ENCODE peak calls at places on chromosomes 6 and 20, in ten cellular contexts. One of them, this sample, is unnamed.
A peak's percentile ranks its signal among the peaks of the same experiment; 100 is the strongest.

GRCh38 chr6:37550436-37550835 is 50.7 kb upstream of the CCDC167 start:
- DNase-seq in sigmoid colon: no peak
- DNase-seq in adrenal gland: no peak
- DNase-seq in A549: no peak
- DNase-seq in ovary: no peak
- DNase-seq in right lobe of liver: no peak
- DNase-seq in suprapubic skin: no peak
- DNase-seq in breast epithelium: no peak
- DNase-seq in heart left ventricle: no peak
- DNase-seq in tibial nerve: no peak
- DNase-seq in this sample: no peak

GRCh38 chr6:39815356-39815755 is 23.2 kb downstream of the DAAM2 start:
- DNase-seq in sigmoid colon: no peak
- DNase-seq in adrenal gland: no peak
- DNase-seq in A549: no peak
- DNase-seq in ovary: no peak
- DNase-seq in right lobe of liver: no peak
- DNase-seq in suprapubic skin: no peak
- DNase-seq in breast epithelium: no peak
- DNase-seq in heart left ventricle: no peak
- DNase-seq in tibial nerve: no peak
- DNase-seq in this sample: no peak

GRCh38 chr6:125002090-125002741 is 40.0 kb downstream of the RNF217 start:
- DNase-seq in sigmoid colon: no peak
- DNase-seq in adrenal gland: no peak
- DNase-seq in A549: no peak
- DNase-seq in ovary: no peak
- DNase-seq in right lobe of liver: no peak
- DNase-seq in suprapubic skin: no peak
- DNase-seq in breast epithelium: no peak
- DNase-seq in heart left ventricle: no peak
- DNase-seq in tibial nerve: no peak
- DNase-seq in this sample: no peak

GRCh38 chr6:131761762-131762067 is 46.1 kb upstream of the ENPP1 start:
- DNase-seq in sigmoid colon: no peak
- DNase-seq in adrenal gland: no peak
- DNase-seq in A549: no peak
- DNase-seq in ovary: no peak
- DNase-seq in right lobe of liver: no peak
- DNase-seq in suprapubic skin: no peak
- DNase-seq in breast epithelium: no peak
- DNase-seq in heart left ventricle: no peak
- DNase-seq in tibial nerve: no peak
- DNase-seq in this sample: no peak

GRCh38 chr6:169415179-169415578 is 161.5 kb upstream of the THBS2 start:
- DNase-seq in sigmoid colon: no peak
- DNase-seq in adrenal gland: no peak
- DNase-seq in A549: peak; percentile 6
- DNase-seq in ovary: no peak
- DNase-seq in right lobe of liver: no peak
- DNase-seq in suprapubic skin: no peak
- DNase-seq in breast epithelium: no peak
- DNase-seq in heart left ventricle: no peak
- DNase-seq in tibial nerve: no peak
- DNase-seq in this sample: no peak

GRCh38 chr20:60209048-60209447 is 250.8 kb downstream of the CDH26 start:
- DNase-seq in sigmoid colon: no peak
- DNase-seq in adrenal gland: no peak
- DNase-seq in A549: no peak
- DNase-seq in ovary: no peak
- DNase-seq in right lobe of liver: no peak
- DNase-seq in suprapubic skin: no peak
- DNase-seq in breast epithelium: no peak
- DNase-seq in heart left ventricle: no peak
- DNase-seq in tibial nerve: no peak
- DNase-seq in this sample: no peak

GRCh38 chr6:157761331-157761921 is 61.6 kb upstream of the SNX9 start:
- DNase-seq in sigmoid colon: no peak
- DNase-seq in adrenal gland: no peak
- DNase-seq in A549: no peak
- DNase-seq in ovary: no peak
- DNase-seq in right lobe of liver: no peak
- DNase-seq in suprapubic skin: no peak
- DNase-seq in breast epithelium: no peak
- DNase-seq in heart left ventricle: no peak
- DNase-seq in tibial nerve: no peak
- DNase-seq in this sample: no peak

GRCh38 chr6:144901412-144901811 is 616.3 kb downstream of the UTRN start:
- DNase-seq in sigmoid colon: no peak
- DNase-seq in adrenal gland: no peak
- DNase-seq in A549: no peak
- DNase-seq in ovary: no peak
- DNase-seq in right lobe of liver: no peak
- DNase-seq in suprapubic skin: no peak
- DNase-seq in breast epithelium: no peak
- DNase-seq in heart left ventricle: no peak
- DNase-seq in tibial nerve: no peak
- DNase-seq in this sample: no peak

GRCh38 chr6:113411006-113411405 is 446.1 kb upstream of the MARCKS start:
- DNase-seq in sigmoid colon: no peak
- DNase-seq in adrenal gland: no peak
- DNase-seq in A549: peak; percentile 51
- DNase-seq in ovary: no peak
- DNase-seq in right lobe of liver: no peak
- DNase-seq in suprapubic skin: no peak
- DNase-seq in breast epithelium: no peak
- DNase-seq in heart left ventricle: no peak
- DNase-seq in tibial nerve: no peak
- DNase-seq in this sample: no peak

GRCh38 chr6:52407467-52407866 is 12.7 kb upstream of the EFHC1 start:
- DNase-seq in sigmoid colon: no peak
- DNase-seq in adrenal gland: no peak
- DNase-seq in A549: peak; percentile 68
- DNase-seq in ovary: no peak
- DNase-seq in right lobe of liver: no peak
- DNase-seq in suprapubic skin: no peak
- DNase-seq in breast epithelium: no peak
- DNase-seq in heart left ventricle: no peak
- DNase-seq in tibial nerve: no peak
- DNase-seq in this sample: no peak

GRCh38 chr6:141541766-141542324 is 590.9 kb upstream of the GJE1 start:
- DNase-seq in sigmoid colon: no peak
- DNase-seq in adrenal gland: no peak
- DNase-seq in A549: no peak
- DNase-seq in ovary: no peak
- DNase-seq in right lobe of liver: no peak
- DNase-seq in suprapubic skin: no peak
- DNase-seq in breast epithelium: no peak
- DNase-seq in heart left ventricle: no peak
- DNase-seq in tibial nerve: no peak
- DNase-seq in this sample: no peak

GRCh38 chr6:142885182-142885867 is 59.7 kb downstream of the HIVEP2 start:
- DNase-seq in sigmoid colon: no peak
- DNase-seq in adrenal gland: peak; percentile 34
- DNase-seq in A549: peak; percentile 95
- DNase-seq in ovary: peak; percentile 48
- DNase-seq in right lobe of liver: no peak
- DNase-seq in suprapubic skin: no peak
- DNase-seq in breast epithelium: no peak
- DNase-seq in heart left ventricle: peak; percentile 48
- DNase-seq in tibial nerve: peak; percentile 31
- DNase-seq in this sample: peak; percentile 48

GRCh38 chr20:21357851-21358250 is 39.5 kb downstream of the NKX2-4 start:
- DNase-seq in sigmoid colon: no peak
- DNase-seq in adrenal gland: no peak
- DNase-seq in A549: peak; percentile 14
- DNase-seq in ovary: no peak
- DNase-seq in right lobe of liver: no peak
- DNase-seq in suprapubic skin: no peak
- DNase-seq in breast epithelium: no peak
- DNase-seq in heart left ventricle: no peak
- DNase-seq in tibial nerve: no peak
- DNase-seq in this sample: no peak

GRCh38 chr20:48926816-48927215 is 5.3 kb downstream of the ARFGEF2 start:
- DNase-seq in sigmoid colon: no peak
- DNase-seq in adrenal gland: no peak
- DNase-seq in A549: no peak
- DNase-seq in ovary: no peak
- DNase-seq in right lobe of liver: no peak
- DNase-seq in suprapubic skin: no peak
- DNase-seq in breast epithelium: no peak
- DNase-seq in heart left ventricle: no peak
- DNase-seq in tibial nerve: no peak
- DNase-seq in this sample: no peak
- H3K4me1 ChIP-seq in sigmoid colon: peaks cover 68% of the 10 kb centered on the region
- H3K4me1 ChIP-seq in adrenal gland: peaks cover 91% of the 10 kb centered on the region
- H3K4me1 ChIP-seq in A549: peaks cover 15% of the 10 kb centered on the region
- H3K4me1 ChIP-seq in ovary: peaks cover 7% of the 10 kb centered on the region
- H3K4me1 ChIP-seq in right lobe of liver: no peaks in the 10 kb centered on the region
- H3K4me1 ChIP-seq in suprapubic skin: peaks cover 66% of the 10 kb centered on the region
- H3K4me1 ChIP-seq in breast epithelium: no peaks in the 10 kb centered on the region
- H3K4me1 ChIP-seq in heart left ventricle: peaks cover 68% of the 10 kb centered on the region
- H3K4me1 ChIP-seq in tibial nerve: peaks cover 68% of the 10 kb centered on the region
- H3K4me1 ChIP-seq in this sample: peaks cover 9% of the 10 kb centered on the region

GRCh38 chr6:166446567-166447065 is 63.9 kb upstream of the MPC1 start:
- DNase-seq in sigmoid colon: no peak
- DNase-seq in adrenal gland: no peak
- DNase-seq in A549: no peak
- DNase-seq in ovary: no peak
- DNase-seq in right lobe of liver: no peak
- DNase-seq in suprapubic skin: no peak
- DNase-seq in breast epithelium: no peak
- DNase-seq in heart left ventricle: no peak
- DNase-seq in tibial nerve: no peak
- DNase-seq in this sample: no peak

GRCh38 chr6:166448432-166448831 is 65.7 kb upstream of the MPC1 start:
- DNase-seq in sigmoid colon: no peak
- DNase-seq in adrenal gland: no peak
- DNase-seq in A549: no peak
- DNase-seq in ovary: no peak
- DNase-seq in right lobe of liver: no peak
- DNase-seq in suprapubic skin: no peak
- DNase-seq in breast epithelium: no peak
- DNase-seq in heart left ventricle: no peak
- DNase-seq in tibial nerve: no peak
- DNase-seq in this sample: no peak

GRCh38 chr6:166450167-166450873 is 67.6 kb upstream of the MPC1 start:
- DNase-seq in sigmoid colon: no peak
- DNase-seq in adrenal gland: no peak
- DNase-seq in A549: no peak
- DNase-seq in ovary: no peak
- DNase-seq in right lobe of liver: no peak
- DNase-seq in suprapubic skin: no peak
- DNase-seq in breast epithelium: no peak
- DNase-seq in heart left ventricle: no peak
- DNase-seq in tibial nerve: no peak
- DNase-seq in this sample: no peak

GRCh38 chr6:166449036-166449435 is 66.3 kb upstream of the MPC1 start:
- DNase-seq in sigmoid colon: no peak
- DNase-seq in adrenal gland: no peak
- DNase-seq in A549: no peak
- DNase-seq in ovary: no peak
- DNase-seq in right lobe of liver: no peak
- DNase-seq in suprapubic skin: no peak
- DNase-seq in breast epithelium: no peak
- DNase-seq in heart left ventricle: no peak
- DNase-seq in tibial nerve: no peak
- DNase-seq in this sample: no peak

DNA sequence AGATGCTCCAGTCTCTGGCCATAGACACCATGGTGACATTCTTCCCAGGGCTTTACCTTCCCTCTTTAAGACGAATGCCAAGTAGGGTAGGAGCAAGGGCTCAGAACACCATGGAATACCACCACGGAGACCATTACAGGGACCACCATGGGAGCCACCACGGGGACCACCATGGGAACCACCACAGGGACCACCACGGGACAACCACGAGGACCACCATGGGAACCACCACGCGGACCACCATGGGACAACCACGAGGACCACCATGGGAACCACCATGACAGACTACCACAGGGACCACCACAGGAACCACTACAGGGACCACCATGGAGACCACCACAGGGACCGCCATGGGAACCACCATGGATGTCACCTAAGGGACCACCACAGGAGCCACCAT is 66.9 kb upstream of the MPC1 start:
- DNase-seq in sigmoid colon: no peak
- DNase-seq in adrenal gland: no peak
- DNase-seq in A549: no peak
- DNase-seq in ovary: no peak
- DNase-seq in right lobe of liver: no peak
- DNase-seq in suprapubic skin: no peak
- DNase-seq in breast epithelium: no peak
- DNase-seq in heart left ventricle: no peak
- DNase-seq in tibial nerve: no peak
- DNase-seq in this sample: no peak
- H3K4me3 ChIP-seq in sigmoid colon: no peak overlapping the region
- H3K4me3 ChIP-seq in adrenal gland: no peak overlapping the region
- H3K4me3 ChIP-seq in A549: no peak overlapping the region
- H3K4me3 ChIP-seq in ovary: no peak overlapping the region
- H3K4me3 ChIP-seq in right lobe of liver: no peak overlapping the region
- H3K4me3 ChIP-seq in suprapubic skin: no peak overlapping the region
- H3K4me3 ChIP-seq in breast epithelium: no peak overlapping the region
- H3K4me3 ChIP-seq in heart left ventricle: no peak overlapping the region
- H3K4me3 ChIP-seq in tibial nerve: no peak overlapping the region
- H3K4me3 ChIP-seq in this sample: no peak overlapping the region

DNA sequence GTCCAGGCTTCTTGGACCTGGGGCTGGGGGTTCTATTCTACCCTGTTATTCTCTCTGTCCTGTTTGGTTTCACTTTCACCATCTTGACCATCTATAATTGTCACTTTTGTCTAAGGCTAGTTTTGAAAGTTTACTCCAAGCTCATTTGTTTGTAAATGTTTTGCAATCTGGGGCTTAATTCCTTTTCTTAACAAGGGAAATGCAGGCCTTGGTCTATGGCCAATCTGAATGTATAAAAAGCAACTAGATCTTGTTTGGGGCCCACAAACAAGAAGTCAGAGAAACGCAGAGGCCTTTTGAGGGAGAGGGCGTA is 86.3 kb upstream of the PREP start:
- DNase-seq in sigmoid colon: no peak
- DNase-seq in adrenal gland: no peak
- DNase-seq in A549: no peak
- DNase-seq in ovary: no peak
- DNase-seq in right lobe of liver: no peak
- DNase-seq in suprapubic skin: no peak
- DNase-seq in breast epithelium: no peak
- DNase-seq in heart left ventricle: no peak
- DNase-seq in tibial nerve: no peak
- DNase-seq in this sample: no peak
- TF ChIP-seq POLR2A in sigmoid colon: no peak
- TF ChIP-seq POLR2A in adrenal gland: no peak
- TF ChIP-seq POLR2A in A549: no peak
- TF ChIP-seq POLR2A in ovary: no peak
- TF ChIP-seq POLR2A in right lobe of liver: no peak
- TF ChIP-seq POLR2A in suprapubic skin: no peak
- TF ChIP-seq POLR2A in breast epithelium: no peak
- TF ChIP-seq POLR2A in heart left ventricle: no peak
- TF ChIP-seq POLR2A in tibial nerve: no peak
- TF ChIP-seq POLR2A in this sample: no peak

DNA sequence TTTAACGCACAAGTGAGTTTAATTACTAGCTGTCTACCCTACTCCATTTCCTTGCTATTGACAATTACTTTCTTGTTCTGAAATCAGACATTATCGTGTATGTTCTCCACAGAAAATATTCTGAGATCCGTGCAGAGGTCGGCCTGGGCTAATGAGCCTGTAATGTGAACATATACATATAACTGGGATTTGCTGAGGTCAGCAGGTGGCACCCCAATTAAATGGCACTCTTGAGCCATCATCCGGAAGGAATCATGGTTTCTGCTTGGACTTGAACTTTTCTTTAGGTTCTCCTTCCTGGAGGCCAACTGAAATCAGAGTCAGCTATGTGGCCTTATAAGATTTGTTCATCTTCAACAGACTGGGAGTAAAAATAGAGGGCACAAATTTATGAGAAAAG is 3.6 kb downstream of the HLA-DQB1 start:
- DNase-seq in sigmoid colon: no peak
- DNase-seq in adrenal gland: no peak
- DNase-seq in A549: no peak
- DNase-seq in ovary: no peak
- DNase-seq in right lobe of liver: no peak
- DNase-seq in suprapubic skin: no peak
- DNase-seq in breast epithelium: no peak
- DNase-seq in heart left ventricle: no peak
- DNase-seq in tibial nerve: no peak
- DNase-seq in this sample: no peak
- H3K4me1 ChIP-seq in sigmoid colon: no peaks in the 10 kb centered on the region
- H3K4me1 ChIP-seq in adrenal gland: no peaks in the 10 kb centered on the region
- H3K4me1 ChIP-seq in A549: no peaks in the 10 kb centered on the region
- H3K4me1 ChIP-seq in ovary: peaks cover 3% of the 10 kb centered on the region
- H3K4me1 ChIP-seq in right lobe of liver: no peaks in the 10 kb centered on the region
- H3K4me1 ChIP-seq in suprapubic skin: no peaks in the 10 kb centered on the region
- H3K4me1 ChIP-seq in breast epithelium: no peaks in the 10 kb centered on the region
- H3K4me1 ChIP-seq in heart left ventricle: no peaks in the 10 kb centered on the region
- H3K4me1 ChIP-seq in tibial nerve: no peaks in the 10 kb centered on the region
- H3K4me1 ChIP-seq in this sample: no peaks in the 10 kb centered on the region